ENCODE peak calls at places on chromosome 6, in eight cellular contexts. One of them, this sample, is unnamed.

GRCh38 chr6:144343736-144344428 is 58.7 kb downstream of the UTRN start:
- DNase-seq in NCI-H187: no peak
- DNase-seq in GM06990: no peak
- DNase-seq in LoVo: peak
- DNase-seq in activated naive CD8-positive, alpha-beta T cell treated with anti-CD3 and anti-CD28 coated beads, Interleukin-2, amount 10 ng/mL, durations not matched to agents 7 days and 5 days: peak
- DNase-seq in prostate gland: no peak
- DNase-seq in esophagus squamous epithelium: no peak
- DNase-seq in activated T-helper 1 cell treated with anti-CD3 and anti-CD28 coated beads, Interleukin-12 subunit alpha, Interleukin-12 subunit beta, Interleukin-2, Interleukin-4 antibody, amounts not matched to agents 30 ng/mL and 10 ng/mL and 1 ng/mL, durations not matched to agents 14 hours and 24 hours and 36 hours: peak
- DNase-seq in this sample: peak

GRCh38 chr6:30725713-30726505 is 5.8 kb downstream of the TUBB start:
- DNase-seq in NCI-H187: no peak
- DNase-seq in GM06990: no peak
- DNase-seq in LoVo: no peak
- DNase-seq in activated naive CD8-positive, alpha-beta T cell treated with anti-CD3 and anti-CD28 coated beads, Interleukin-2, amount 10 ng/mL, durations not matched to agents 7 days and 5 days: peak
- DNase-seq in prostate gland: no peak
- DNase-seq in esophagus squamous epithelium: no peak
- DNase-seq in activated T-helper 1 cell treated with anti-CD3 and anti-CD28 coated beads, Interleukin-12 subunit alpha, Interleukin-12 subunit beta, Interleukin-2, Interleukin-4 antibody, amounts not matched to agents 30 ng/mL and 10 ng/mL and 1 ng/mL, durations not matched to agents 14 hours and 24 hours and 36 hours: no peak
- DNase-seq in this sample: no peak

GRCh38 chr6:147561742-147562141 is 53.3 kb downstream of the SAMD5 start:
- DNase-seq in NCI-H187: no peak
- DNase-seq in GM06990: no peak
- DNase-seq in LoVo: no peak
- DNase-seq in activated naive CD8-positive, alpha-beta T cell treated with anti-CD3 and anti-CD28 coated beads, Interleukin-2, amount 10 ng/mL, durations not matched to agents 7 days and 5 days: no peak
- DNase-seq in prostate gland: no peak
- DNase-seq in esophagus squamous epithelium: no peak
- DNase-seq in activated T-helper 1 cell treated with anti-CD3 and anti-CD28 coated beads, Interleukin-12 subunit alpha, Interleukin-12 subunit beta, Interleukin-2, Interleukin-4 antibody, amounts not matched to agents 30 ng/mL and 10 ng/mL and 1 ng/mL, durations not matched to agents 14 hours and 24 hours and 36 hours: no peak
- DNase-seq in this sample: no peak

GRCh38 chr6:142420822-142421221 is 119.0 kb downstream of the ADGRG6 start:
- DNase-seq in NCI-H187: no peak
- DNase-seq in GM06990: no peak
- DNase-seq in LoVo: no peak
- DNase-seq in activated naive CD8-positive, alpha-beta T cell treated with anti-CD3 and anti-CD28 coated beads, Interleukin-2, amount 10 ng/mL, durations not matched to agents 7 days and 5 days: no peak
- DNase-seq in prostate gland: no peak
- DNase-seq in esophagus squamous epithelium: no peak
- DNase-seq in activated T-helper 1 cell treated with anti-CD3 and anti-CD28 coated beads, Interleukin-12 subunit alpha, Interleukin-12 subunit beta, Interleukin-2, Interleukin-4 antibody, amounts not matched to agents 30 ng/mL and 10 ng/mL and 1 ng/mL, durations not matched to agents 14 hours and 24 hours and 36 hours: no peak
- DNase-seq in this sample: no peak

GRCh38 chr6:87779542-87779941 is 77.5 kb upstream of the AKIRIN2 start:
- DNase-seq in NCI-H187: no peak
- DNase-seq in GM06990: no peak
- DNase-seq in LoVo: no peak
- DNase-seq in activated naive CD8-positive, alpha-beta T cell treated with anti-CD3 and anti-CD28 coated beads, Interleukin-2, amount 10 ng/mL, durations not matched to agents 7 days and 5 days: no peak
- DNase-seq in prostate gland: no peak
- DNase-seq in esophagus squamous epithelium: no peak
- DNase-seq in activated T-helper 1 cell treated with anti-CD3 and anti-CD28 coated beads, Interleukin-12 subunit alpha, Interleukin-12 subunit beta, Interleukin-2, Interleukin-4 antibody, amounts not matched to agents 30 ng/mL and 10 ng/mL and 1 ng/mL, durations not matched to agents 14 hours and 24 hours and 36 hours: no peak
- DNase-seq in this sample: no peak

GRCh38 chr6:33116881-33117711 is 41.3 kb downstream of the HLA-DPB1 start:
- DNase-seq in NCI-H187: no peak
- DNase-seq in GM06990: no peak
- DNase-seq in LoVo: no peak
- DNase-seq in activated naive CD8-positive, alpha-beta T cell treated with anti-CD3 and anti-CD28 coated beads, Interleukin-2, amount 10 ng/mL, durations not matched to agents 7 days and 5 days: peak
- DNase-seq in prostate gland: no peak
- DNase-seq in esophagus squamous epithelium: no peak
- DNase-seq in activated T-helper 1 cell treated with anti-CD3 and anti-CD28 coated beads, Interleukin-12 subunit alpha, Interleukin-12 subunit beta, Interleukin-2, Interleukin-4 antibody, amounts not matched to agents 30 ng/mL and 10 ng/mL and 1 ng/mL, durations not matched to agents 14 hours and 24 hours and 36 hours: no peak
- DNase-seq in this sample: no peak

GRCh38 chr6:43919774-43920173 is 149.8 kb downstream of the VEGFA start:
- DNase-seq in NCI-H187: no peak
- DNase-seq in GM06990: no peak
- DNase-seq in LoVo: no peak
- DNase-seq in activated naive CD8-positive, alpha-beta T cell treated with anti-CD3 and anti-CD28 coated beads, Interleukin-2, amount 10 ng/mL, durations not matched to agents 7 days and 5 days: no peak
- DNase-seq in prostate gland: no peak
- DNase-seq in esophagus squamous epithelium: no peak
- DNase-seq in activated T-helper 1 cell treated with anti-CD3 and anti-CD28 coated beads, Interleukin-12 subunit alpha, Interleukin-12 subunit beta, Interleukin-2, Interleukin-4 antibody, amounts not matched to agents 30 ng/mL and 10 ng/mL and 1 ng/mL, durations not matched to agents 14 hours and 24 hours and 36 hours: no peak
- DNase-seq in this sample: no peak

GRCh38 chr6:69887714-69888345 is 21.5 kb downstream of the COL19A1 start:
- DNase-seq in NCI-H187: no peak
- DNase-seq in GM06990: no peak
- DNase-seq in LoVo: no peak
- DNase-seq in activated naive CD8-positive, alpha-beta T cell treated with anti-CD3 and anti-CD28 coated beads, Interleukin-2, amount 10 ng/mL, durations not matched to agents 7 days and 5 days: no peak
- DNase-seq in prostate gland: no peak
- DNase-seq in esophagus squamous epithelium: no peak
- DNase-seq in activated T-helper 1 cell treated with anti-CD3 and anti-CD28 coated beads, Interleukin-12 subunit alpha, Interleukin-12 subunit beta, Interleukin-2, Interleukin-4 antibody, amounts not matched to agents 30 ng/mL and 10 ng/mL and 1 ng/mL, durations not matched to agents 14 hours and 24 hours and 36 hours: no peak
- DNase-seq in this sample: no peak

GRCh38 chr6:30555428-30556005 is 772 bp downstream of the GNL1 start:
- DNase-seq in NCI-H187: no peak
- DNase-seq in GM06990: no peak
- DNase-seq in LoVo: no peak
- DNase-seq in activated naive CD8-positive, alpha-beta T cell treated with anti-CD3 and anti-CD28 coated beads, Interleukin-2, amount 10 ng/mL, durations not matched to agents 7 days and 5 days: no peak
- DNase-seq in prostate gland: peak
- DNase-seq in esophagus squamous epithelium: peak
- DNase-seq in activated T-helper 1 cell treated with anti-CD3 and anti-CD28 coated beads, Interleukin-12 subunit alpha, Interleukin-12 subunit beta, Interleukin-2, Interleukin-4 antibody, amounts not matched to agents 30 ng/mL and 10 ng/mL and 1 ng/mL, durations not matched to agents 14 hours and 24 hours and 36 hours: no peak
- DNase-seq in this sample: no peak

GRCh38 chr6:90719321-90720195 is 132.7 kb upstream of the MAP3K7 start:
- DNase-seq in NCI-H187: no peak
- DNase-seq in GM06990: no peak
- DNase-seq in LoVo: no peak
- DNase-seq in activated naive CD8-positive, alpha-beta T cell treated with anti-CD3 and anti-CD28 coated beads, Interleukin-2, amount 10 ng/mL, durations not matched to agents 7 days and 5 days: no peak
- DNase-seq in prostate gland: no peak
- DNase-seq in esophagus squamous epithelium: no peak
- DNase-seq in activated T-helper 1 cell treated with anti-CD3 and anti-CD28 coated beads, Interleukin-12 subunit alpha, Interleukin-12 subunit beta, Interleukin-2, Interleukin-4 antibody, amounts not matched to agents 30 ng/mL and 10 ng/mL and 1 ng/mL, durations not matched to agents 14 hours and 24 hours and 36 hours: no peak
- DNase-seq in this sample: no peak

GRCh38 chr6:52416629-52417151 is 3.5 kb upstream of the EFHC1 start:
- DNase-seq in NCI-H187: peak
- DNase-seq in GM06990: peak
- DNase-seq in LoVo: peak
- DNase-seq in activated naive CD8-positive, alpha-beta T cell treated with anti-CD3 and anti-CD28 coated beads, Interleukin-2, amount 10 ng/mL, durations not matched to agents 7 days and 5 days: no peak
- DNase-seq in prostate gland: peak
- DNase-seq in esophagus squamous epithelium: no peak
- DNase-seq in activated T-helper 1 cell treated with anti-CD3 and anti-CD28 coated beads, Interleukin-12 subunit alpha, Interleukin-12 subunit beta, Interleukin-2, Interleukin-4 antibody, amounts not matched to agents 30 ng/mL and 10 ng/mL and 1 ng/mL, durations not matched to agents 14 hours and 24 hours and 36 hours: peak
- DNase-seq in this sample: peak

GRCh38 chr6:108748063-108748462 is 100.2 kb upstream of the ARMC2 start:
- DNase-seq in NCI-H187: no peak
- DNase-seq in GM06990: no peak
- DNase-seq in LoVo: no peak
- DNase-seq in activated naive CD8-positive, alpha-beta T cell treated with anti-CD3 and anti-CD28 coated beads, Interleukin-2, amount 10 ng/mL, durations not matched to agents 7 days and 5 days: no peak
- DNase-seq in prostate gland: no peak
- DNase-seq in esophagus squamous epithelium: no peak
- DNase-seq in activated T-helper 1 cell treated with anti-CD3 and anti-CD28 coated beads, Interleukin-12 subunit alpha, Interleukin-12 subunit beta, Interleukin-2, Interleukin-4 antibody, amounts not matched to agents 30 ng/mL and 10 ng/mL and 1 ng/mL, durations not matched to agents 14 hours and 24 hours and 36 hours: no peak
- DNase-seq in this sample: no peak

GRCh38 chr6:11413728-11414127 is 123.8 kb upstream of the TMEM170B start:
- DNase-seq in NCI-H187: no peak
- DNase-seq in GM06990: no peak
- DNase-seq in LoVo: peak
- DNase-seq in activated naive CD8-positive, alpha-beta T cell treated with anti-CD3 and anti-CD28 coated beads, Interleukin-2, amount 10 ng/mL, durations not matched to agents 7 days and 5 days: no peak
- DNase-seq in prostate gland: no peak
- DNase-seq in esophagus squamous epithelium: no peak
- DNase-seq in activated T-helper 1 cell treated with anti-CD3 and anti-CD28 coated beads, Interleukin-12 subunit alpha, Interleukin-12 subunit beta, Interleukin-2, Interleukin-4 antibody, amounts not matched to agents 30 ng/mL and 10 ng/mL and 1 ng/mL, durations not matched to agents 14 hours and 24 hours and 36 hours: no peak
- DNase-seq in this sample: no peak

GRCh38 chr6:16522937-16523336 is 238.3 kb downstream of the ATXN1 start:
- DNase-seq in NCI-H187: no peak
- DNase-seq in GM06990: no peak
- DNase-seq in LoVo: no peak
- DNase-seq in activated naive CD8-positive, alpha-beta T cell treated with anti-CD3 and anti-CD28 coated beads, Interleukin-2, amount 10 ng/mL, durations not matched to agents 7 days and 5 days: no peak
- DNase-seq in prostate gland: no peak
- DNase-seq in esophagus squamous epithelium: no peak
- DNase-seq in activated T-helper 1 cell treated with anti-CD3 and anti-CD28 coated beads, Interleukin-12 subunit alpha, Interleukin-12 subunit beta, Interleukin-2, Interleukin-4 antibody, amounts not matched to agents 30 ng/mL and 10 ng/mL and 1 ng/mL, durations not matched to agents 14 hours and 24 hours and 36 hours: no peak
- DNase-seq in this sample: no peak

GRCh38 chr6:139161169-139161568 is 26.3 kb downstream of the HECA start:
- DNase-seq in NCI-H187: no peak
- DNase-seq in GM06990: no peak
- DNase-seq in LoVo: peak
- DNase-seq in activated naive CD8-positive, alpha-beta T cell treated with anti-CD3 and anti-CD28 coated beads, Interleukin-2, amount 10 ng/mL, durations not matched to agents 7 days and 5 days: peak
- DNase-seq in prostate gland: no peak
- DNase-seq in esophagus squamous epithelium: no peak
- DNase-seq in activated T-helper 1 cell treated with anti-CD3 and anti-CD28 coated beads, Interleukin-12 subunit alpha, Interleukin-12 subunit beta, Interleukin-2, Interleukin-4 antibody, amounts not matched to agents 30 ng/mL and 10 ng/mL and 1 ng/mL, durations not matched to agents 14 hours and 24 hours and 36 hours: peak
- DNase-seq in this sample: peak

GRCh38 chr6:57013501-57013900 is 33.0 kb upstream of the KIAA1586 start:
- DNase-seq in NCI-H187: no peak
- DNase-seq in GM06990: no peak
- DNase-seq in LoVo: peak
- DNase-seq in activated naive CD8-positive, alpha-beta T cell treated with anti-CD3 and anti-CD28 coated beads, Interleukin-2, amount 10 ng/mL, durations not matched to agents 7 days and 5 days: no peak
- DNase-seq in prostate gland: no peak
- DNase-seq in esophagus squamous epithelium: no peak
- DNase-seq in activated T-helper 1 cell treated with anti-CD3 and anti-CD28 coated beads, Interleukin-12 subunit alpha, Interleukin-12 subunit beta, Interleukin-2, Interleukin-4 antibody, amounts not matched to agents 30 ng/mL and 10 ng/mL and 1 ng/mL, durations not matched to agents 14 hours and 24 hours and 36 hours: no peak
- DNase-seq in this sample: no peak

GRCh38 chr6:104526383-104526782 is 333.3 kb downstream of the HACE1 start:
- DNase-seq in NCI-H187: no peak
- DNase-seq in GM06990: no peak
- DNase-seq in LoVo: no peak
- DNase-seq in activated naive CD8-positive, alpha-beta T cell treated with anti-CD3 and anti-CD28 coated beads, Interleukin-2, amount 10 ng/mL, durations not matched to agents 7 days and 5 days: no peak
- DNase-seq in prostate gland: no peak
- DNase-seq in esophagus squamous epithelium: no peak
- DNase-seq in activated T-helper 1 cell treated with anti-CD3 and anti-CD28 coated beads, Interleukin-12 subunit alpha, Interleukin-12 subunit beta, Interleukin-2, Interleukin-4 antibody, amounts not matched to agents 30 ng/mL and 10 ng/mL and 1 ng/mL, durations not matched to agents 14 hours and 24 hours and 36 hours: no peak
- DNase-seq in this sample: no peak

GRCh38 chr6:52820198-52820597 is 16.6 kb upstream of the GSTA1 start:
- DNase-seq in NCI-H187: no peak
- DNase-seq in GM06990: no peak
- DNase-seq in LoVo: no peak
- DNase-seq in activated naive CD8-positive, alpha-beta T cell treated with anti-CD3 and anti-CD28 coated beads, Interleukin-2, amount 10 ng/mL, durations not matched to agents 7 days and 5 days: no peak
- DNase-seq in prostate gland: no peak
- DNase-seq in esophagus squamous epithelium: no peak
- DNase-seq in activated T-helper 1 cell treated with anti-CD3 and anti-CD28 coated beads, Interleukin-12 subunit alpha, Interleukin-12 subunit beta, Interleukin-2, Interleukin-4 antibody, amounts not matched to agents 30 ng/mL and 10 ng/mL and 1 ng/mL, durations not matched to agents 14 hours and 24 hours and 36 hours: no peak
- DNase-seq in this sample: no peak

GRCh38 chr6:157985378-157986155 is 3.9 kb downstream of the SYNJ2 start:
- DNase-seq in NCI-H187: no peak
- DNase-seq in GM06990: no peak
- DNase-seq in LoVo: no peak
- DNase-seq in activated naive CD8-positive, alpha-beta T cell treated with anti-CD3 and anti-CD28 coated beads, Interleukin-2, amount 10 ng/mL, durations not matched to agents 7 days and 5 days: no peak
- DNase-seq in prostate gland: no peak
- DNase-seq in esophagus squamous epithelium: no peak
- DNase-seq in activated T-helper 1 cell treated with anti-CD3 and anti-CD28 coated beads, Interleukin-12 subunit alpha, Interleukin-12 subunit beta, Interleukin-2, Interleukin-4 antibody, amounts not matched to agents 30 ng/mL and 10 ng/mL and 1 ng/mL, durations not matched to agents 14 hours and 24 hours and 36 hours: no peak
- DNase-seq in this sample: no peak

GRCh38 chr6:36122495-36123269 is 7.6 kb upstream of the MAPK13 start:
- DNase-seq in NCI-H187: no peak
- DNase-seq in GM06990: no peak
- DNase-seq in LoVo: no peak
- DNase-seq in activated naive CD8-positive, alpha-beta T cell treated with anti-CD3 and anti-CD28 coated beads, Interleukin-2, amount 10 ng/mL, durations not matched to agents 7 days and 5 days: no peak
- DNase-seq in prostate gland: no peak
- DNase-seq in esophagus squamous epithelium: no peak
- DNase-seq in activated T-helper 1 cell treated with anti-CD3 and anti-CD28 coated beads, Interleukin-12 subunit alpha, Interleukin-12 subunit beta, Interleukin-2, Interleukin-4 antibody, amounts not matched to agents 30 ng/mL and 10 ng/mL and 1 ng/mL, durations not matched to agents 14 hours and 24 hours and 36 hours: no peak
- DNase-seq in this sample: no peak

GRCh38 chr6:75856902-75857301 is 107.9 kb downstream of the MYO6 start:
- DNase-seq in NCI-H187: no peak
- DNase-seq in GM06990: no peak
- DNase-seq in LoVo: no peak
- DNase-seq in activated naive CD8-positive, alpha-beta T cell treated with anti-CD3 and anti-CD28 coated beads, Interleukin-2, amount 10 ng/mL, durations not matched to agents 7 days and 5 days: no peak
- DNase-seq in prostate gland: peak
- DNase-seq in esophagus squamous epithelium: no peak
- DNase-seq in activated T-helper 1 cell treated with anti-CD3 and anti-CD28 coated beads, Interleukin-12 subunit alpha, Interleukin-12 subunit beta, Interleukin-2, Interleukin-4 antibody, amounts not matched to agents 30 ng/mL and 10 ng/mL and 1 ng/mL, durations not matched to agents 14 hours and 24 hours and 36 hours: no peak
- DNase-seq in this sample: no peak

GRCh38 chr6:87756858-87757257 is 54.8 kb upstream of the AKIRIN2 start:
- DNase-seq in NCI-H187: no peak
- DNase-seq in GM06990: peak
- DNase-seq in LoVo: no peak
- DNase-seq in activated naive CD8-positive, alpha-beta T cell treated with anti-CD3 and anti-CD28 coated beads, Interleukin-2, amount 10 ng/mL, durations not matched to agents 7 days and 5 days: no peak
- DNase-seq in prostate gland: no peak
- DNase-seq in esophagus squamous epithelium: no peak
- DNase-seq in activated T-helper 1 cell treated with anti-CD3 and anti-CD28 coated beads, Interleukin-12 subunit alpha, Interleukin-12 subunit beta, Interleukin-2, Interleukin-4 antibody, amounts not matched to agents 30 ng/mL and 10 ng/mL and 1 ng/mL, durations not matched to agents 14 hours and 24 hours and 36 hours: no peak
- DNase-seq in this sample: peak

This sample was measured in stimulated activated naive CD8-positive, alpha-beta T cell treated with anti-CD3 and anti-CD28 coated beads, Interleukin-15, amount 100 ng/mL, for 72 hours.